ENCODE peak calls at places on chromosomes 16 and 17, in five cellular contexts. K is transverse colon, J is adipocyte, U is hippocampal formation, V is HT-29. H is an unnamed sample.

GRCh38 chr16:54442864-54443263 is 156.3 kb upstream of the IRX3 start:
- DNase-seq in U (no peak), K (no peak), V (no peak), J (no peak), H (no peak)

GRCh38 chr16:88456356-88457292 is 3.5 kb downstream of the ZFPM1 start:
- DNase-seq in K (no peak), J (no peak), U (no peak), V (no peak), H (no peak)

GRCh38 chr17:78338860-78339259 is 21.0 kb downstream of the SOCS3 start:
- DNase-seq in J (no peak), V (peak), U (no peak), K (peak), H (no peak)

GRCh38 chr17:13027246-13027645 is 9.4 kb upstream of the ELAC2 start:
- DNase-seq in U (no peak), K (no peak), J (no peak), V (no peak), H (no peak)

GRCh38 chr16:77873066-77873465 is 84.7 kb downstream of the VAT1L start:
- DNase-seq in U (no peak), V (no peak), K (no peak), J (no peak), H (no peak)

GRCh38 chr16:635573-636205 is 416 bp downstream of the METTL26 start:
- DNase-seq in V (peak), J (peak), U (no peak), K (no peak), H (no peak)

GRCh38 chr16:81752225-81752875 is 26.7 kb upstream of the PLCG2 start:
- DNase-seq in K (peak), U (no peak), V (peak), J (no peak), H (no peak)

GRCh38 chr17:81960130-81960958 is 643 bp downstream of the NOTUM start:
- DNase-seq in J (no peak), K (no peak), U (no peak), V (no peak), H (no peak)

GRCh38 chr16:6600167-6600566 is 732.5 kb upstream of the RBFOX1 start:
- DNase-seq in J (no peak), V (no peak), U (no peak), K (no peak), H (no peak)

GRCh38 chr16:1492923-1493745 is at the start of gene TELO2:
- DNase-seq in J (peak), U (peak), K (peak), V (peak), H (peak)

GRCh38 chr17:72592242-72592966 is 471.6 kb downstream of the SOX9 start:
- DNase-seq in K (peak), U (peak), J (peak), V (peak), H (peak)

GRCh38 chr16:24440296-24440695 is 99.1 kb upstream of the RBBP6 start:
- DNase-seq in V (no peak), J (no peak), U (no peak), K (no peak), H (no peak)

GRCh38 chr17:50507871-50508572 is at the start of gene MYCBPAP:
- DNase-seq in U (peak), K (peak), V (peak), J (peak), H (no peak)

GRCh38 chr16:89912627-89913026 is 6.0 kb upstream of the MC1R start:
- DNase-seq in V (no peak), J (no peak), U (no peak), K (no peak), H (no peak)

GRCh38 chr16:87133966-87134945 is 182.9 kb downstream of the C16orf95 start:
- DNase-seq in V (no peak), J (no peak), U (no peak), K (no peak), H (no peak)